ENCODE peak calls at places on chromosomes 2 and 18, in eight cellular contexts. S is GM23248; L is esophagus muscularis mucosa; P is naive thymus-derived CD4-positive, alpha-beta T cell; T is tibial nerve; O is neural progenitor cell; C is adrenal gland; R is upper lobe of right lung. J is an unnamed sample.
A peak's percentile ranks its signal among the peaks of the same experiment; 100 is the strongest.

GRCh38 chr18:45951021-45951714 is 16.0 kb downstream of the EPG5 start:
- DNase-seq in S (peak; percentile 85), L (no peak), P (no peak), T (no peak), O (no peak), C (peak; percentile 44), R (peak; percentile 69), J (no peak)

GRCh38 chr2:170716851-170717598 is 1.9 kb downstream of the SP5 start:
- DNase-seq in S (peak; percentile 73), L (peak; percentile 86), P (peak; percentile 11), T (peak; percentile 23), O (peak; percentile 92), C (no peak), R (peak; percentile 82), J (no peak)

GRCh38 chr2:163733301-163733938 is 2.4 kb downstream of the FIGN start:
- DNase-seq in S (peak; percentile 67), L (no peak), P (no peak), T (no peak), O (no peak), C (peak; percentile 30), R (no peak), J (no peak)

GRCh38 chr2:242065456-242065855 is 195.9 kb downstream of the RTP5 start:
- DNase-seq in S (no peak), L (peak; percentile 37), P (no peak), T (no peak), O (no peak), C (no peak), R (no peak), J (no peak)

GRCh38 chr2:187547353-187547979 is 6.8 kb downstream of the TFPI start:
- DNase-seq in S (peak; percentile 96), L (no peak), P (no peak), T (peak; percentile 52), O (no peak), C (peak; percentile 34), R (no peak), J (no peak)

GRCh38 chr2:133498166-133498565 is 70.1 kb downstream of the NCKAP5 start:
- DNase-seq in S (no peak), L (no peak), P (no peak), T (no peak), O (no peak), C (no peak), R (no peak), J (peak; percentile 97)

GRCh38 chr2:9205481-9205880 is 1.1 kb upstream of the ASAP2 start:
- DNase-seq in S (no peak), L (no peak), P (no peak), T (no peak), O (no peak), C (no peak), R (no peak), J (no peak)

GRCh38 chr18:36808681-36809080 is 20.1 kb downstream of the TPGS2 start:
- DNase-seq in S (peak; percentile 83), L (no peak), P (no peak), T (no peak), O (no peak), C (no peak), R (no peak), J (no peak)

GRCh38 chr18:3984163-3984757 is 470.8 kb downstream of the DLGAP1 start:
- DNase-seq in S (no peak), L (no peak), P (no peak), T (no peak), O (no peak), C (no peak), R (no peak), J (no peak)

GRCh38 chr2:38274286-38275276 is 102.5 kb downstream of the ATL2 start:
- DNase-seq in S (peak; percentile 81), L (no peak), P (peak; percentile 19), T (no peak), O (peak; percentile 73), C (peak; percentile 65), R (no peak), J (peak; percentile 91)

GRCh38 chr2:17300141-17300540 is 218.1 kb downstream of the RAD51AP2 start:
- DNase-seq in S (peak; percentile 81), L (no peak), P (no peak), T (no peak), O (no peak), C (no peak), R (no peak), J (no peak)

GRCh38 chr2:97717618-97718005 is 4.2 kb downstream of the ZAP70 start:
- DNase-seq in S (no peak), L (no peak), P (peak; percentile 5), T (no peak), O (no peak), C (no peak), R (no peak), J (no peak)

GRCh38 chr2:105243961-105244360 is 2.4 kb downstream of the GPR45 start:
- DNase-seq in S (no peak), L (no peak), P (no peak), T (no peak), O (peak; percentile 68), C (no peak), R (no peak), J (no peak)

GRCh38 chr2:195515551-195515950 is 141.5 kb upstream of the SLC39A10 start:
- DNase-seq in S (no peak), L (no peak), P (no peak), T (no peak), O (no peak), C (no peak), R (no peak), J (no peak)

DNA sequence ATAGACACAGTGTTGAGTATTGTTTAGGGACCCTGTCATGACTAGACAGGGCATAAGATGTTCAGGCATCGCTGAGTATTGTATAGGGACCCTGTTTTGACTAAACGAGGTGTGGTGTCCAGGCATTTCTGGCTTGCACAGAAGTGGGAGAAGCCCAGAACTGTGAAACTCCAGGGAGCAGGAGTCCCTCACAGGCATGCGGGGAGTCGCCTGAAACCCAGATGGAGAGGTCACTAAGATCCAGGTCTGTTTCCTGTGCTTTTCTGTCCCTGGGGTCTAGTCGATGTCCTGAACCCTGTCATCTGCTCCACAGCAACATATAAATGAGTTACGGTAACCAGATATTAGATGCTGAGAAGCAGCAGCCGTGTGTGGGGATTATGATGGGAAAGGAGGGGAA is 469.0 kb upstream of the SALL3 start:
- DNase-seq in S (no peak), L (no peak), P (no peak), T (no peak), O (no peak), C (no peak), R (no peak), J (no peak)
- H3K9me3 ChIP-seq in S (no peaks in the 10 kb centered on the region), L (no peaks in the 10 kb centered on the region), P (no peaks in the 10 kb centered on the region), T (no peaks in the 10 kb centered on the region), O (no peaks in the 10 kb centered on the region), C (no peaks in the 10 kb centered on the region), R (no peaks in the 10 kb centered on the region), J (no peaks in the 10 kb centered on the region)

DNA sequence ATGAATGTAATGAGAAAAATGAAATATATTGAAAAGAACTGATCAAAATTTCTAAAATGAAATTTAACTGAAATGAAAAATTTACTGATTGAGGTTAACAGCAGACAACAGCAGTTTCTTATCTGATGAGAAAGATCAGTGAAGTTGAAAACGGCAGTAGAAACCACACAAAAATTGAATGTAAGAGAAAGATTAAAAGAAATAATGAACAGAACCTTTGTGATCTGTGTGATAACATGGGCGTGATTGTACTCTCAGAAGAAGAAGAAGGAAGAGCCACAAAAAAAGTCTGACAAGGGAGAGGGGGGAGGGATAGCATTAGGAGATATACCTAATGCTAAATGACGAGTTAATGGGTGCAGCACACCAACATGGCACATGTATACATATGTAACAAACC is 45.2 kb downstream of the FAM117B start:
- DNase-seq in S (no peak), L (no peak), P (peak; percentile 17), T (no peak), O (no peak), C (no peak), R (no peak), J (no peak)
- H3K9me3 ChIP-seq in S (no peaks in the 10 kb centered on the region), L (no peaks in the 10 kb centered on the region), P (peaks cover 9% of the 10 kb centered on the region), T (no peaks in the 10 kb centered on the region), O (no peaks in the 10 kb centered on the region), C (no peaks in the 10 kb centered on the region), R (no peaks in the 10 kb centered on the region), J (peaks cover 10% of the 10 kb centered on the region)

DNA sequence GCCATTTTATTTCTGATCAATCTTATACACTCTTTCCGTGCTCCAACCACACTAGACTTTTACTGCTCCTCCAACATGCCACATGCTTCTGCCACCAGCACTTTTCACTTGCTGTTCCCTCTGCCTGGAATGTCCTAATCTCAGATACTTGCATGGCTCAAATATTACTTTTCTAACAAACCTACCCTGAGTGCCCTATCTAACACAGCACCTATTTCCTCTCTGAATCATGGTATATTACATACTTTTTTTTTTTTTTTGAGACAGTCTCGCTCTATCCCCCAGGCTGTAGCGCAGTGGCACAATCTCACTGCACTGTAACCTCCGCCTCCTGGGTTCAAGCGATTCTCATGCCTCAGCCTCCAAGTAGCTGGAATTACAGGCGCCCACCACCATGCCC is 166.3 kb upstream of the CAVIN2 start:
- DNase-seq in S (no peak), L (no peak), P (no peak), T (no peak), O (no peak), C (no peak), R (no peak), J (no peak)
- H3K9me3 ChIP-seq in S (no peaks in the 10 kb centered on the region), L (no peaks in the 10 kb centered on the region), P (no peaks in the 10 kb centered on the region), T (no peaks in the 10 kb centered on the region), O (no peaks in the 10 kb centered on the region), C (no peaks in the 10 kb centered on the region), R (no peaks in the 10 kb centered on the region), J (no peaks in the 10 kb centered on the region)

GRCh38 chr2:174510583-174511189 is 23.9 kb upstream of the GPR155 start:
- DNase-seq in S (no peak), L (no peak), P (no peak), T (no peak), O (peak; percentile 62), C (no peak), R (no peak), J (peak; percentile 24)
- H3K9me3 ChIP-seq in S (peaks cover 3% of the 10 kb centered on the region), L (no peaks in the 10 kb centered on the region), P (peaks cover 13% of the 10 kb centered on the region), T (no peaks in the 10 kb centered on the region), O (peaks cover 28% of the 10 kb centered on the region), C (no peaks in the 10 kb centered on the region), R (peaks cover 7% of the 10 kb centered on the region), J (peaks cover 11% of the 10 kb centered on the region)

J was measured in SK-N-MC.